ENCODE peak calls at places on chromosomes 1 and 21, in nine cellular contexts. T is GM12865, S is pancreas, M is germinal center, N is GM23338, C is ovary, I is NCI-H1417, K is Calu3, Y is left lobe of liver. L is an unnamed sample.

GRCh38 chr1:204763773-204764427 is 78.4 kb upstream of the LRRN2 start:
- DNase-seq in T (peak), S (peak), M (peak), N (peak), C (peak), I (peak), K (peak), Y (peak), L (peak)

GRCh38 chr1:24702511-24703293 is 42.5 kb upstream of the CLIC4 start:
- DNase-seq in T (no peak), S (no peak), M (no peak), N (peak), C (no peak), I (no peak), K (no peak), Y (no peak), L (no peak)

GRCh38 chr1:14190508-14190907 is 408.0 kb upstream of the KAZN start:
- DNase-seq in T (no peak), S (no peak), M (no peak), N (no peak), C (no peak), I (no peak), K (no peak), Y (no peak), L (no peak)

GRCh38 chr1:27366113-27366410 is 699 bp downstream of the MAP3K6 start:
- DNase-seq in T (peak), S (peak), M (peak), N (peak), C (peak), I (peak), K (peak), Y (peak), L (peak)

GRCh38 chr1:64161347-64162080 is 41.9 kb upstream of the UBE2U start:
- DNase-seq in T (no peak), S (no peak), M (no peak), N (no peak), C (no peak), I (no peak), K (no peak), Y (no peak), L (no peak)

GRCh38 chr1:15139654-15140350 is 13.7 kb upstream of the TMEM51 start:
- DNase-seq in T (no peak), S (peak), M (no peak), N (peak), C (no peak), I (no peak), K (peak), Y (no peak), L (no peak)

GRCh38 chr1:110476028-110476765 is 25.2 kb downstream of the PROK1 start:
- DNase-seq in T (no peak), S (no peak), M (no peak), N (no peak), C (no peak), I (no peak), K (no peak), Y (no peak), L (no peak)

GRCh38 chr21:40151611-40152010 is 284.4 kb downstream of the PCP4 start:
- DNase-seq in T (no peak), S (no peak), M (no peak), N (no peak), C (no peak), I (no peak), K (no peak), Y (no peak), L (no peak)

GRCh38 chr21:38847556-38847955 is 41.8 kb downstream of the ETS2 start:
- DNase-seq in T (no peak), S (no peak), M (no peak), N (no peak), C (no peak), I (no peak), K (no peak), Y (peak), L (no peak)

GRCh38 chr1:29258974-29259801 is 22.9 kb downstream of the PTPRU start:
- DNase-seq in T (no peak), S (no peak), M (no peak), N (peak), C (peak), I (no peak), K (no peak), Y (peak), L (peak)

GRCh38 chr1:204619721-204620120 is 65.8 kb downstream of the LRRN2 start:
- DNase-seq in T (no peak), S (no peak), M (no peak), N (peak), C (no peak), I (no peak), K (no peak), Y (no peak), L (no peak)

GRCh38 chr1:160061376-160062100 is 8.4 kb downstream of the KCNJ10 start:
- DNase-seq in T (no peak), S (no peak), M (no peak), N (peak), C (no peak), I (no peak), K (no peak), Y (no peak), L (no peak)

GRCh38 chr1:68093737-68094136 is 43.3 kb upstream of the DIRAS3 start:
- DNase-seq in T (no peak), S (no peak), M (no peak), N (no peak), C (no peak), I (no peak), K (no peak), Y (no peak), L (no peak)

GRCh38 chr1:181149326-181150000 is 61.0 kb downstream of the IER5 start:
- DNase-seq in T (peak), S (no peak), M (peak), N (peak), C (no peak), I (peak), K (no peak), Y (no peak), L (no peak)

GRCh38 chr21:46552274-46552673 is 52.6 kb downstream of the S100B start:
- DNase-seq in T (no peak), S (no peak), M (no peak), N (no peak), C (no peak), I (no peak), K (no peak), Y (no peak), L (no peak)

GRCh38 chr1:57024855-57025254 is 59.0 kb upstream of the C8B start:
- DNase-seq in T (no peak), S (no peak), M (no peak), N (no peak), C (no peak), I (no peak), K (no peak), Y (no peak), L (no peak)

GRCh38 chr1:98049370-98050115 is 128.7 kb upstream of the DPYD start:
- DNase-seq in T (no peak), S (no peak), M (no peak), N (peak), C (no peak), I (peak), K (no peak), Y (no peak), L (no peak)

GRCh38 chr1:100397681-100398080 is 45.4 kb downstream of the CDC14A start:
- DNase-seq in T (no peak), S (no peak), M (no peak), N (no peak), C (no peak), I (no peak), K (no peak), Y (no peak), L (no peak)

GRCh38 chr1:170402451-170403311 is 129.3 kb upstream of the GORAB start:
- DNase-seq in T (no peak), S (no peak), M (no peak), N (no peak), C (no peak), I (no peak), K (no peak), Y (no peak), L (no peak)

GRCh38 chr1:93592636-93592949 is 89.0 kb downstream of the BCAR3 start:
- DNase-seq in T (no peak), S (no peak), M (no peak), N (no peak), C (no peak), I (no peak), K (no peak), Y (no peak), L (no peak)

GRCh38 chr1:9292361-9293240 is at the start of gene SPSB1:
- DNase-seq in T (peak), S (peak), M (peak), N (peak), C (peak), I (peak), K (peak), Y (peak), L (peak)

GRCh38 chr21:44436958-44437357 is 18.4 kb upstream of the LRRC3 start:
- DNase-seq in T (no peak), S (no peak), M (no peak), N (no peak), C (no peak), I (no peak), K (no peak), Y (no peak), L (no peak)